ENCODE peak calls at places on chromosomes 3 and 15, in four cellular contexts. One of them, this sample, is unnamed.

GRCh38 chr3:50279255-50280016 is 549 bp downstream of the LSMEM2 start:
- DNase-seq in WTC11: no peak
- DNase-seq in A549: no peak
- DNase-seq in HepG2: no peak
- DNase-seq in this sample: no peak

GRCh38 chr3:69086133-69086722 is 1.5 kb downstream of the ARL6IP5 start:
- DNase-seq in WTC11: no peak
- DNase-seq in HepG2: peak
- DNase-seq in A549: peak
- DNase-seq in this sample: no peak

GRCh38 chr15:80599359-80599758 is 95.8 kb upstream of the ABHD17C start:
- DNase-seq in WTC11: no peak
- DNase-seq in A549: peak
- DNase-seq in HepG2: no peak
- DNase-seq in this sample: no peak

GRCh38 chr3:142958707-142959106 is 4.8 kb downstream of the PAQR9 start:
- DNase-seq in A549: peak
- DNase-seq in HepG2: no peak
- DNase-seq in WTC11: no peak
- DNase-seq in this sample: peak

GRCh38 chr15:51758645-51759044 is 7.2 kb downstream of the TMOD2 start:
- DNase-seq in A549: no peak
- DNase-seq in HepG2: no peak
- DNase-seq in WTC11: no peak
- DNase-seq in this sample: peak

GRCh38 chr3:195045481-195045880 is 225.5 kb downstream of the XXYLT1 start:
- DNase-seq in A549: no peak
- DNase-seq in WTC11: no peak
- DNase-seq in HepG2: no peak
- DNase-seq in this sample: no peak

GRCh38 chr15:74442604-74443003 is 8.8 kb upstream of the SEMA7A start:
- DNase-seq in HepG2: peak
- DNase-seq in A549: no peak
- DNase-seq in WTC11: no peak
- DNase-seq in this sample: no peak

GRCh38 chr3:42376397-42376798 is 34.0 kb downstream of the LYZL4 start:
- DNase-seq in A549: no peak
- DNase-seq in HepG2: no peak
- DNase-seq in WTC11: no peak
- DNase-seq in this sample: no peak

GRCh38 chr3:47475029-47475569 is 642 bp downstream of the SCAP start:
- DNase-seq in WTC11: no peak
- DNase-seq in A549: no peak
- DNase-seq in HepG2: peak
- DNase-seq in this sample: peak

GRCh38 chr3:154367221-154367620 is 42.9 kb upstream of the DHX36 start:
- DNase-seq in HepG2: no peak
- DNase-seq in WTC11: no peak
- DNase-seq in A549: no peak
- DNase-seq in this sample: no peak

GRCh38 chr3:42157915-42158538 is 66.9 kb downstream of the TRAK1 start:
- DNase-seq in A549: no peak
- DNase-seq in WTC11: no peak
- DNase-seq in HepG2: no peak
- DNase-seq in this sample: no peak

GRCh38 chr3:37243811-37244748 is 69.7 kb upstream of the LRRFIP2 start:
- DNase-seq in HepG2: peak
- DNase-seq in A549: peak
- DNase-seq in WTC11: peak
- DNase-seq in this sample: peak

GRCh38 chr15:90449206-90449735 is 61.2 kb downstream of the IQGAP1 start:
- DNase-seq in A549: no peak
- DNase-seq in HepG2: no peak
- DNase-seq in WTC11: no peak
- DNase-seq in this sample: no peak

GRCh38 chr3:130759692-130760338 is 13.2 kb upstream of the PIK3R4 start:
- DNase-seq in WTC11: peak
- DNase-seq in HepG2: peak
- DNase-seq in A549: peak
- DNase-seq in this sample: no peak

GRCh38 chr3:9352917-9353823 is 9.7 kb upstream of the THUMPD3 start:
- DNase-seq in HepG2: peak
- DNase-seq in A549: peak
- DNase-seq in WTC11: peak
- DNase-seq in this sample: peak

GRCh38 chr3:44862221-44862637 is 517 bp downstream of the TMEM42 start:
- DNase-seq in A549: peak
- DNase-seq in HepG2: peak
- DNase-seq in WTC11: no peak
- DNase-seq in this sample: no peak

GRCh38 chr15:96171271-96171739 is 159.2 kb upstream of the NR2F2 start:
- DNase-seq in WTC11: no peak
- DNase-seq in HepG2: peak
- DNase-seq in A549: peak
- DNase-seq in this sample: no peak

GRCh38 chr3:15805756-15806266 is 8.0 kb upstream of the ANKRD28 start:
- DNase-seq in WTC11: no peak
- DNase-seq in HepG2: no peak
- DNase-seq in A549: peak
- DNase-seq in this sample: peak

GRCh38 chr3:149215474-149215873 is 6.2 kb downstream of the CP start:
- DNase-seq in WTC11: no peak
- DNase-seq in HepG2: peak
- DNase-seq in A549: peak
- DNase-seq in this sample: no peak

GRCh38 chr15:96629501-96629900 is 299.0 kb downstream of the NR2F2 start:
- DNase-seq in HepG2: no peak
- DNase-seq in WTC11: no peak
- DNase-seq in A549: no peak
- DNase-seq in this sample: no peak

GRCh38 chr15:69576035-69576526 is 123.5 kb downstream of the RPLP1 start:
- DNase-seq in HepG2: no peak
- DNase-seq in A549: peak
- DNase-seq in WTC11: peak
- DNase-seq in this sample: no peak

GRCh38 chr15:63238796-63239195 is 38.6 kb upstream of the APH1B start:
- DNase-seq in A549: no peak
- DNase-seq in WTC11: no peak
- DNase-seq in HepG2: no peak
- DNase-seq in this sample: no peak

GRCh38 chr15:69921626-69922624 is 175.8 kb downstream of the TLE3 start:
- DNase-seq in A549: no peak
- DNase-seq in WTC11: no peak
- DNase-seq in HepG2: no peak
- DNase-seq in this sample: no peak

GRCh38 chr15:51341366-51342248 is at the start of gene GLDN:
- DNase-seq in A549: peak
- DNase-seq in WTC11: peak
- DNase-seq in HepG2: no peak
- DNase-seq in this sample: no peak

GRCh38 chr3:9776896-9777694 is 7.3 kb upstream of the CAMK1 start:
- DNase-seq in WTC11: no peak
- DNase-seq in A549: no peak
- DNase-seq in HepG2: no peak
- DNase-seq in this sample: no peak

GRCh38 chr15:77380033-77380432 is 39.9 kb downstream of the PEAK1 start:
- DNase-seq in WTC11: no peak
- DNase-seq in A549: no peak
- DNase-seq in HepG2: no peak
- DNase-seq in this sample: no peak

GRCh38 chr3:27630892-27631291 is 91.2 kb downstream of the EOMES start:
- DNase-seq in A549: peak
- DNase-seq in HepG2: no peak
- DNase-seq in WTC11: no peak
- DNase-seq in this sample: no peak

GRCh38 chr3:11532865-11533490 is 110.7 kb downstream of the VGLL4 start:
- DNase-seq in HepG2: no peak
- DNase-seq in A549: no peak
- DNase-seq in WTC11: no peak
- DNase-seq in this sample: no peak

GRCh38 chr3:171495413-171495812 is 35.2 kb upstream of the TNIK start:
- DNase-seq in WTC11: no peak
- DNase-seq in HepG2: no peak
- DNase-seq in A549: no peak
- DNase-seq in this sample: no peak

GRCh38 chr3:165748094-165748493 is 89.1 kb downstream of the BCHE start:
- DNase-seq in HepG2: no peak
- DNase-seq in A549: no peak
- DNase-seq in WTC11: no peak
- DNase-seq in this sample: no peak

GRCh38 chr3:165749241-165749640 is 88.0 kb downstream of the BCHE start:
- DNase-seq in HepG2: no peak
- DNase-seq in A549: no peak
- DNase-seq in WTC11: no peak
- DNase-seq in this sample: no peak

GRCh38 chr3:165746874-165747273 is 90.3 kb downstream of the BCHE start:
- DNase-seq in A549: no peak
- DNase-seq in HepG2: no peak
- DNase-seq in WTC11: no peak
- DNase-seq in this sample: no peak

GRCh38 chr3:165751654-165752053 is 85.6 kb downstream of the BCHE start:
- DNase-seq in WTC11: no peak
- DNase-seq in HepG2: no peak
- DNase-seq in A549: no peak
- DNase-seq in this sample: no peak

GRCh38 chr3:165749817-165750216 is 87.4 kb downstream of the BCHE start:
- DNase-seq in HepG2: peak
- DNase-seq in A549: no peak
- DNase-seq in WTC11: no peak
- DNase-seq in this sample: no peak
- TF ChIP-seq HMGXB4 in HepG2: no peak
- TF ChIP-seq HMGXB4 in A549: no peak
- TF ChIP-seq HMGXB4 in WTC11: no peak
- TF ChIP-seq HMGXB4 in this sample: no peak

DNA sequence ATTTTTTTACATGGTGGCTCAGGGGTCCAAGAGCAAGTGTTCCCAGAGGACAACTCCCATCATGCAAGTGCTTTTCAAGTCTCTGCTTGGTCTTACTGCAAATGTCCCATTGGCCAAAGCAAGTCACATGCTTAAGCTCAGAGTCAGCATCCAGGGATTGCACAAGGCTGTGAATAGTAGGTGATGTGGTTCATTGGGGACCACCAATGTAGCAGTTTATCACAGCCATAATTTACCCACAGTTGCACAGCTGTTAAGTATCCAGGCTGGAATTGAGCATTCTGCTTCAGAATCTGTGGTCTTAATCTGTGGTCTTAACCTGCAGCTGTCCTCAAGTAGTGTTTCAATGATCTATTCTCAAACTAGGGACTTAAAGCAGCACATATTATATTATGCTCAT is 71.4 kb upstream of the PLCL2 start:
- DNase-seq in HepG2: no peak
- DNase-seq in A549: no peak
- DNase-seq in WTC11: no peak
- DNase-seq in this sample: no peak
- TF ChIP-seq HMGXB4 in HepG2: no peak
- TF ChIP-seq HMGXB4 in A549: no peak
- TF ChIP-seq HMGXB4 in WTC11: no peak
- TF ChIP-seq HMGXB4 in this sample: no peak

DNA sequence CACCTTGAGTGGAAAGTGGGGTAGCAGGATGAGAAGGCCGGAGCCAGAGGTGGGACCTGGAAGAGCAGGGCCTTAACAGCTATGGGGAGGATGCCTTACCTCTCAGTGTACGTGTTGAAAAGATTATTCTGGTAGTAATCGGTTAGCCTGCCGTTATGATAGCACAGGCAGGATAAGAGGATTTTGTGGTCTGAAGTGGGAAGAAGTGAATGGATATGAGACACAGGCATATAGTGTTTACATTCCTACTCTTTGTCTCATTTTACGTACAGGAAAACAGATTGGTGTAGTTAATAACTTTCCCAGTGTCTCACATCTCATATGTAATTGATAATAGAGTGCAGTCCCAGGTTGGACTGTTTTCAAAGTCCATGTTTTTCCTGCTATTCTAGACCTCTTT is 172.3 kb downstream of the KLHL25 start:
- DNase-seq in WTC11: no peak
- DNase-seq in HepG2: no peak
- DNase-seq in A549: no peak
- DNase-seq in this sample: no peak
- TF ChIP-seq HMGXB4 in WTC11: no peak
- TF ChIP-seq HMGXB4 in HepG2: no peak
- TF ChIP-seq HMGXB4 in A549: no peak
- TF ChIP-seq HMGXB4 in this sample: no peak

GRCh38 chr3:72129384-72130094 is 344.6 kb upstream of the PROK2 start:
- DNase-seq in WTC11: no peak
- DNase-seq in A549: no peak
- DNase-seq in HepG2: no peak
- DNase-seq in this sample: no peak
- TF ChIP-seq HMGXB4 in WTC11: no peak
- TF ChIP-seq HMGXB4 in A549: no peak
- TF ChIP-seq HMGXB4 in HepG2: no peak
- TF ChIP-seq HMGXB4 in this sample: no peak

GRCh38 chr3:188946837-188947236 is 224.9 kb upstream of the TPRG1 start:
- DNase-seq in HepG2: no peak
- DNase-seq in WTC11: no peak
- DNase-seq in A549: no peak
- DNase-seq in this sample: no peak

GRCh38 chr3:188947983-188948657 is 223.7 kb upstream of the TPRG1 start:
- DNase-seq in HepG2: no peak
- DNase-seq in A549: peak
- DNase-seq in WTC11: peak
- DNase-seq in this sample: no peak

GRCh38 chr3:188948658-188949400 is 222.9 kb upstream of the TPRG1 start:
- DNase-seq in HepG2: peak
- DNase-seq in WTC11: no peak
- DNase-seq in A549: peak
- DNase-seq in this sample: no peak

GRCh38 chr3:188946351-188946750 is 225.4 kb upstream of the TPRG1 start:
- DNase-seq in A549: no peak
- DNase-seq in WTC11: no peak
- DNase-seq in HepG2: no peak
- DNase-seq in this sample: no peak

GRCh38 chr3:188947401-188947982 is 224.3 kb upstream of the TPRG1 start:
- DNase-seq in HepG2: no peak
- DNase-seq in WTC11: peak
- DNase-seq in A549: peak
- DNase-seq in this sample: peak
- TF ChIP-seq HMGXB4 in HepG2: no peak
- TF ChIP-seq HMGXB4 in WTC11: no peak
- TF ChIP-seq HMGXB4 in A549: no peak
- TF ChIP-seq HMGXB4 in this sample: no peak

This sample was measured in K562.